ENCODE peak calls at places on chromosome 21, in seven cellular contexts. One of them, this sample, is unnamed.
A peak's percentile ranks its signal among the peaks of the same experiment; 100 is the strongest.

GRCh38 chr21:28644762-28645161 is 347.9 kb downstream of the LTN1 start:
- DNase-seq in EH: peak; percentile 69
- DNase-seq in AG09309: no peak
- DNase-seq in left ventricle myocardium superior: no peak
- DNase-seq in pulmonary artery endothelial cell: no peak
- DNase-seq in choroid plexus epithelial cell: no peak
- DNase-seq in fibroblast of pulmonary artery: no peak
- DNase-seq in this sample: peak; percentile 33

GRCh38 chr21:45074818-45075605 is 632 bp downstream of the ADARB1 start:
- DNase-seq in AG09309: no peak
- DNase-seq in fibroblast of pulmonary artery: peak; percentile 15
- DNase-seq in EH: peak; percentile 47
- DNase-seq in pulmonary artery endothelial cell: no peak
- DNase-seq in left ventricle myocardium superior: peak; percentile 56
- DNase-seq in choroid plexus epithelial cell: no peak
- DNase-seq in this sample: no peak

GRCh38 chr21:19999369-20000272 is 998.6 kb upstream of the NCAM2 start:
- DNase-seq in AG09309: no peak
- DNase-seq in left ventricle myocardium superior: no peak
- DNase-seq in pulmonary artery endothelial cell: no peak
- DNase-seq in EH: no peak
- DNase-seq in choroid plexus epithelial cell: no peak
- DNase-seq in fibroblast of pulmonary artery: no peak
- DNase-seq in this sample: no peak

GRCh38 chr21:26966978-26967913 is at the start of gene ADAMTS5:
- DNase-seq in pulmonary artery endothelial cell: no peak
- DNase-seq in AG09309: peak; percentile 43
- DNase-seq in fibroblast of pulmonary artery: peak; percentile 64
- DNase-seq in choroid plexus epithelial cell: peak; percentile 63
- DNase-seq in EH: peak; percentile 90
- DNase-seq in left ventricle myocardium superior: peak; percentile 71
- DNase-seq in this sample: peak; percentile 83

GRCh38 chr21:29647353-29647781 is 292.4 kb downstream of the GRIK1 start:
- DNase-seq in choroid plexus epithelial cell: peak; percentile 74
- DNase-seq in left ventricle myocardium superior: no peak
- DNase-seq in EH: no peak
- DNase-seq in fibroblast of pulmonary artery: peak; percentile 91
- DNase-seq in AG09309: no peak
- DNase-seq in pulmonary artery endothelial cell: no peak
- DNase-seq in this sample: no peak

GRCh38 chr21:19900149-19900548 is 1098.1 kb upstream of the NCAM2 start:
- DNase-seq in AG09309: no peak
- DNase-seq in fibroblast of pulmonary artery: no peak
- DNase-seq in choroid plexus epithelial cell: no peak
- DNase-seq in left ventricle myocardium superior: no peak
- DNase-seq in pulmonary artery endothelial cell: no peak
- DNase-seq in EH: no peak
- DNase-seq in this sample: peak; percentile 3

GRCh38 chr21:45551316-45551715 is 9.1 kb upstream of the SLC19A1 start:
- DNase-seq in left ventricle myocardium superior: no peak
- DNase-seq in choroid plexus epithelial cell: peak; percentile 67
- DNase-seq in EH: peak; percentile 81
- DNase-seq in pulmonary artery endothelial cell: peak; percentile 82
- DNase-seq in AG09309: no peak
- DNase-seq in fibroblast of pulmonary artery: peak; percentile 81
- DNase-seq in this sample: peak; percentile 74

GRCh38 chr21:44407493-44407892 is 47.8 kb upstream of the LRRC3 start:
- DNase-seq in pulmonary artery endothelial cell: no peak
- DNase-seq in choroid plexus epithelial cell: no peak
- DNase-seq in AG09309: no peak
- DNase-seq in EH: no peak
- DNase-seq in left ventricle myocardium superior: no peak
- DNase-seq in fibroblast of pulmonary artery: no peak
- DNase-seq in this sample: peak; percentile 5

GRCh38 chr21:44065428-44065827 is 41.8 kb upstream of the PWP2 start:
- DNase-seq in EH: peak; percentile 19
- DNase-seq in pulmonary artery endothelial cell: no peak
- DNase-seq in fibroblast of pulmonary artery: peak; percentile 63
- DNase-seq in choroid plexus epithelial cell: peak; percentile 60
- DNase-seq in left ventricle myocardium superior: no peak
- DNase-seq in AG09309: no peak
- DNase-seq in this sample: no peak

GRCh38 chr21:33027401-33028185 is 1.9 kb downstream of the OLIG2 start:
- DNase-seq in choroid plexus epithelial cell: no peak
- DNase-seq in pulmonary artery endothelial cell: no peak
- DNase-seq in EH: no peak
- DNase-seq in left ventricle myocardium superior: no peak
- DNase-seq in fibroblast of pulmonary artery: no peak
- DNase-seq in AG09309: no peak
- DNase-seq in this sample: no peak

GRCh38 chr21:45264919-45265515 is 22.7 kb downstream of the POFUT2 start:
- DNase-seq in AG09309: no peak
- DNase-seq in pulmonary artery endothelial cell: no peak
- DNase-seq in left ventricle myocardium superior: no peak
- DNase-seq in EH: no peak
- DNase-seq in fibroblast of pulmonary artery: no peak
- DNase-seq in choroid plexus epithelial cell: no peak
- DNase-seq in this sample: no peak

GRCh38 chr21:44427241-44428120 is 27.8 kb upstream of the LRRC3 start:
- DNase-seq in EH: no peak
- DNase-seq in fibroblast of pulmonary artery: no peak
- DNase-seq in pulmonary artery endothelial cell: no peak
- DNase-seq in AG09309: no peak
- DNase-seq in left ventricle myocardium superior: no peak
- DNase-seq in choroid plexus epithelial cell: no peak
- DNase-seq in this sample: no peak

GRCh38 chr21:38810826-38811164 is 5.1 kb downstream of the ETS2 start:
- DNase-seq in fibroblast of pulmonary artery: no peak
- DNase-seq in choroid plexus epithelial cell: no peak
- DNase-seq in left ventricle myocardium superior: no peak
- DNase-seq in EH: no peak
- DNase-seq in AG09309: no peak
- DNase-seq in pulmonary artery endothelial cell: no peak
- DNase-seq in this sample: no peak

GRCh38 chr21:34669149-34669879 is 520 bp downstream of the CLIC6 start:
- DNase-seq in pulmonary artery endothelial cell: no peak
- DNase-seq in AG09309: no peak
- DNase-seq in choroid plexus epithelial cell: no peak
- DNase-seq in fibroblast of pulmonary artery: no peak
- DNase-seq in left ventricle myocardium superior: peak; percentile 53
- DNase-seq in EH: no peak
- DNase-seq in this sample: peak; percentile 37

GRCh38 chr21:43361493-43362296 is 65.2 kb downstream of the SIK1 start:
- DNase-seq in pulmonary artery endothelial cell: no peak
- DNase-seq in EH: peak; percentile 93
- DNase-seq in AG09309: no peak
- DNase-seq in fibroblast of pulmonary artery: no peak
- DNase-seq in choroid plexus epithelial cell: peak; percentile 76
- DNase-seq in left ventricle myocardium superior: peak; percentile 77
- DNase-seq in this sample: peak; percentile 59

GRCh38 chr21:46388896-46389295 is 64.9 kb downstream of the PCNT start:
- DNase-seq in pulmonary artery endothelial cell: no peak
- DNase-seq in AG09309: no peak
- DNase-seq in left ventricle myocardium superior: no peak
- DNase-seq in EH: no peak
- DNase-seq in fibroblast of pulmonary artery: no peak
- DNase-seq in choroid plexus epithelial cell: no peak
- DNase-seq in this sample: no peak

GRCh38 chr21:15514073-15514946 is 215.5 kb upstream of the USP25 start:
- DNase-seq in choroid plexus epithelial cell: no peak
- DNase-seq in left ventricle myocardium superior: no peak
- DNase-seq in pulmonary artery endothelial cell: no peak
- DNase-seq in fibroblast of pulmonary artery: no peak
- DNase-seq in AG09309: no peak
- DNase-seq in EH: no peak
- DNase-seq in this sample: no peak

GRCh38 chr21:37074546-37074945 is 1.5 kb downstream of the TTC3 start:
- DNase-seq in pulmonary artery endothelial cell: no peak
- DNase-seq in left ventricle myocardium superior: no peak
- DNase-seq in choroid plexus epithelial cell: no peak
- DNase-seq in EH: no peak
- DNase-seq in fibroblast of pulmonary artery: no peak
- DNase-seq in AG09309: no peak
- DNase-seq in this sample: no peak

GRCh38 chr21:33031562-33031961 is 5.8 kb downstream of the OLIG2 start:
- DNase-seq in AG09309: no peak
- DNase-seq in choroid plexus epithelial cell: no peak
- DNase-seq in pulmonary artery endothelial cell: no peak
- DNase-seq in left ventricle myocardium superior: no peak
- DNase-seq in EH: no peak
- DNase-seq in fibroblast of pulmonary artery: no peak
- DNase-seq in this sample: no peak

GRCh38 chr21:36319767-36320420 is at the start of gene MORC3:
- DNase-seq in fibroblast of pulmonary artery: peak; percentile 99
- DNase-seq in AG09309: peak; percentile 97
- DNase-seq in choroid plexus epithelial cell: peak; percentile 100
- DNase-seq in left ventricle myocardium superior: peak; percentile 99
- DNase-seq in pulmonary artery endothelial cell: peak; percentile 96
- DNase-seq in EH: peak; percentile 99
- DNase-seq in this sample: peak; percentile 100

GRCh38 chr21:36079010-36079649 is 9.3 kb downstream of the CBR1 start:
- DNase-seq in pulmonary artery endothelial cell: no peak
- DNase-seq in choroid plexus epithelial cell: peak; percentile 32
- DNase-seq in AG09309: no peak
- DNase-seq in fibroblast of pulmonary artery: no peak
- DNase-seq in left ventricle myocardium superior: peak; percentile 36
- DNase-seq in EH: no peak
- DNase-seq in this sample: no peak

GRCh38 chr21:43359081-43359822 is 67.7 kb downstream of the SIK1 start:
- DNase-seq in AG09309: no peak
- DNase-seq in pulmonary artery endothelial cell: no peak
- DNase-seq in left ventricle myocardium superior: no peak
- DNase-seq in fibroblast of pulmonary artery: no peak
- DNase-seq in choroid plexus epithelial cell: no peak
- DNase-seq in EH: no peak
- DNase-seq in this sample: no peak

GRCh38 chr21:37032877-37033471 is 26.5 kb downstream of the RIPPLY3 start:
- DNase-seq in choroid plexus epithelial cell: peak; percentile 81
- DNase-seq in left ventricle myocardium superior: no peak
- DNase-seq in AG09309: peak; percentile 34
- DNase-seq in pulmonary artery endothelial cell: no peak
- DNase-seq in EH: peak; percentile 77
- DNase-seq in fibroblast of pulmonary artery: peak; percentile 53
- DNase-seq in this sample: peak; percentile 64